ENCODE peak calls at places on chromosomes 16 and 17, in eight cellular contexts. D is CD14-positive monocyte, Y is endothelial cell, A is prostate gland, L is endothelial cell of umbilical vein, K is omental fat pad, N is body of pancreas, O is H9. I is an unnamed sample.
A peak's percentile ranks its signal among the peaks of the same experiment; 100 is the strongest.

GRCh38 chr17:78468366-78468765 is 89.9 kb downstream of the PGS1 start:
- DNase-seq in D (no peak), Y (no peak), A (no peak), L (no peak), K (no peak), N (no peak), O (no peak), I (no peak)

GRCh38 chr17:27421111-27421510 is 35.1 kb upstream of the KSR1 start:
- DNase-seq in D (no peak), Y (no peak), A (no peak), L (no peak), K (no peak), N (no peak), O (no peak), I (no peak)

GRCh38 chr17:6491071-6491700 is 46.9 kb downstream of the PIMREG start:
- DNase-seq in D (no peak), Y (no peak), A (no peak), L (no peak), K (no peak), N (no peak), O (peak; percentile 74), I (no peak)

GRCh38 chr17:13087802-13088201 is 70.0 kb upstream of the ELAC2 start:
- DNase-seq in D (no peak), Y (no peak), A (no peak), L (no peak), K (no peak), N (peak; percentile 24), O (no peak), I (no peak)

GRCh38 chr17:78421534-78422266 is 43.3 kb downstream of the PGS1 start:
- DNase-seq in D (peak; percentile 86), Y (peak; percentile 86), A (peak; percentile 69), L (peak; percentile 77), K (peak; percentile 60), N (peak; percentile 79), O (peak; percentile 92), I (peak; percentile 77)

GRCh38 chr16:12819126-12820117 is 15.7 kb upstream of the CPPED1 start:
- DNase-seq in D (peak; percentile 62), Y (peak; percentile 81), A (peak; percentile 25), L (peak; percentile 60), K (peak; percentile 49), N (peak; percentile 57), O (peak; percentile 77), I (peak; percentile 74)

GRCh38 chr17:77369544-77369971 is 228.8 kb downstream of the SEC14L1 start:
- DNase-seq in D (no peak), Y (no peak), A (no peak), L (no peak), K (no peak), N (no peak), O (no peak), I (no peak)

GRCh38 chr16:610513-611381 is 20.0 kb upstream of the WFIKKN1 start:
- DNase-seq in D (no peak), Y (peak; percentile 75), A (no peak), L (no peak), K (no peak), N (peak; percentile 73), O (peak; percentile 86), I (peak; percentile 58)

GRCh38 chr17:7903154-7904103 is 12.7 kb downstream of the RNF227 start:
- DNase-seq in D (no peak), Y (no peak), A (peak; percentile 57), L (no peak), K (no peak), N (no peak), O (peak; percentile 62), I (no peak)

GRCh38 chr17:14351493-14351892 is 50.6 kb downstream of the HS3ST3B1 start:
- DNase-seq in D (peak; percentile 71), Y (no peak), A (no peak), L (no peak), K (no peak), N (no peak), O (no peak), I (no peak)

GRCh38 chr17:76107507-76107906 is 3.9 kb upstream of the EXOC7 start:
- DNase-seq in D (no peak), Y (no peak), A (no peak), L (peak; percentile 22), K (no peak), N (no peak), O (no peak), I (no peak)

GRCh38 chr16:11034005-11034404 is 89.6 kb downstream of the CLEC16A start:
- DNase-seq in D (no peak), Y (no peak), A (no peak), L (no peak), K (no peak), N (no peak), O (no peak), I (no peak)

GRCh38 chr17:57956311-57957119 is 1.3 kb upstream of the CUEDC1 start:
- DNase-seq in D (no peak), Y (no peak), A (no peak), L (no peak), K (no peak), N (no peak), O (peak; percentile 61), I (no peak)

GRCh38 chr17:74071280-74071679 is 132.2 kb upstream of the RPL38 start:
- DNase-seq in D (no peak), Y (no peak), A (no peak), L (no peak), K (no peak), N (no peak), O (no peak), I (no peak)

GRCh38 chr16:19712418-19713058 is 5.5 kb downstream of the KNOP1 start:
- DNase-seq in D (no peak), Y (no peak), A (no peak), L (no peak), K (no peak), N (no peak), O (no peak), I (no peak)

GRCh38 chr16:84090212-84090611 is 26.5 kb downstream of the MBTPS1 start:
- DNase-seq in D (no peak), Y (no peak), A (no peak), L (no peak), K (no peak), N (no peak), O (no peak), I (no peak)

GRCh38 chr17:59827721-59828477 is 64.8 kb downstream of the TUBD1 start:
- DNase-seq in D (no peak), Y (no peak), A (no peak), L (peak; percentile 31), K (no peak), N (no peak), O (no peak), I (peak; percentile 29)

GRCh38 chr17:28527859-28528258 is 21.7 kb downstream of the FOXN1 start:
- DNase-seq in D (no peak), Y (no peak), A (peak; percentile 92), L (no peak), K (no peak), N (peak; percentile 20), O (no peak), I (no peak)

GRCh38 chr16:86901483-86901882 is 323.1 kb downstream of the FOXL1 start:
- DNase-seq in D (no peak), Y (no peak), A (no peak), L (peak; percentile 94), K (no peak), N (no peak), O (no peak), I (no peak)

GRCh38 chr17:27659685-27660084 is 28.7 kb downstream of the LGALS9 start:
- DNase-seq in D (no peak), Y (no peak), A (no peak), L (no peak), K (no peak), N (no peak), O (no peak), I (no peak)

GRCh38 chr17:1713878-1714487 is 3.8 kb upstream of the TLCD2 start:
- DNase-seq in D (no peak), Y (peak; percentile 56), A (peak; percentile 49), L (peak; percentile 43), K (no peak), N (peak; percentile 54), O (peak; percentile 93), I (peak; percentile 51)

DNA sequence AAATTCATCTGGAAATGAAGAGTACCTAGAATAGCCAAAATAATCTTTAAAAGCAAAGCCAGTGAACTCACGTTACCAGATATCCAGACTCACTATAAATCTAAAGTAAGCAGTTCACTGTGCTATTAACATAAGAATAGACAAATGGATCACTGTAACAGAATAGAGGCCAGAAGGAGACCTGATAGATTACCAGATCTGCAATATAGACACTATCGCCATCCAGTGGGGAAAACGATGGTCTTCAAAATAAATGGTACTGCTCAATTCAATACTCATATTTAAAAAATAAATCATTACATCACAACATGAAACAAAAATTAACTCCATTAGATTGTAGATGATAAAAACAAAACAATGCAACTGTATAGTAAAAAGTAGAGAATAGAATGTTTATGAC is 158.6 kb upstream of the CDH8 start:
- DNase-seq in D (no peak), Y (no peak), A (no peak), L (no peak), K (no peak), N (no peak), O (no peak), I (no peak)
- TF ChIP-seq CTCF in D (no peak), Y (no peak), A (no peak), L (no peak), K (no peak), N (no peak), O (peak; percentile 50), I (peak; percentile 37)

GRCh38 chr17:10197362-10197720 is 1.1 kb downstream of the GAS7 start:
- DNase-seq in D (no peak), Y (no peak), A (no peak), L (no peak), K (no peak), N (no peak), O (no peak), I (no peak)
- TF ChIP-seq CTCF in D (no peak), Y (no peak), A (no peak), L (no peak), K (no peak), N (no peak), O (no peak), I (no peak)

GRCh38 chr17:81436294-81436849 is 41.1 kb downstream of the BAHCC1 start:
- DNase-seq in D (no peak), Y (no peak), A (no peak), L (no peak), K (no peak), N (no peak), O (no peak), I (peak; percentile 75)
- TF ChIP-seq CTCF in D (no peak), Y (no peak), A (no peak), L (no peak), K (no peak), N (no peak), O (no peak), I (peak; percentile 27)

DNA sequence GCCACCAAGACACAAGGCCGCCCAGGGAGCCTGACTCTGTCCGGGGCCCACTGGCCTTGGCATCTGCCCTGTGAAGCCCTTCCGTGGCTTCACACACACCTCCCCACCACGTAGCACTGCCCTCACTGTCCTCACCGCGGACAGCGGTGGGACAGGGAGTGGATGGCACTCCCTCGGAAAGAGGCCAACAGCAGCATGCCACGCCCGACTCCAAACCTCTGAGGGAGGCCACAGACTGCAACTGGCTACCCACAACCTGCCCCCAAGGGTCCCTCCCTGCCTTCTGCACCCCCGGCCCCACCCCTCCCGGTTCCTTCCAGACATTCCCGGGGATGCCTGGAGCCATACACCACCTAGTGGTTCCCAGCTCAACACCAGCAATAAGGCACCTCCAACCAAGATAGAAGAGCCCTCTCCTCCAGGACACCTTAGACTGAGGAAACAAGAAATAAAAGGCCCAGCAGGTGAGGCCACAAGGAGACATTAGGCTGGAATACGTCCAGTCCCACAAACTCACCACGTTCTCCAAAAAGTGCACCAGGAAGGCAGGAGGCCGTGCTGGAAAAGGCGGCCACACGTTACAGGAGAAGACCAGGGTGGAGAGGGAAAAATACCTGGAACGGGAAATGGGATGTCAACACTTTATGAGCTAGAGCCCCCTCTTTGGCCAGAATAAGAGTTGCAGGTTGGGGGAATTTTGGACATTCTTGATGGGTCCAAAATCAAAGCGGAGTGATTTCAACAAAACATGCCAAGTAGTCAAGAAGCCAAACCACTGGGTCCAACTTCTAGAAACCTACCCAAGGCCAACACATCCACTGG is 310.0 kb downstream of the SOX9 start:
- DNase-seq in D (no peak), Y (no peak), A (no peak), L (no peak), K (no peak), N (no peak), O (peak; percentile 79), I (no peak)
- TF ChIP-seq CTCF in D (no peak), Y (peak; percentile 50), A (peak; percentile 18), L (no peak), K (no peak), N (no peak), O (peak; percentile 67), I (peak; percentile 45)